ENCODE peak calls at places on chromosomes 3 and 15, in seven cellular contexts. X, J, B, A, N, K and U are unnamed samples.

GRCh38 chr3:155870945-155871745 is 695 bp downstream of the GMPS start:
- DNase-seq in X (peak; percentile 44), J (peak; percentile 78), B (peak; percentile 61), A (peak; percentile 52), N (peak; percentile 78), K (peak; percentile 85), U (peak; percentile 72)

GRCh38 chr3:155079795-155080546 is at the start of gene MME:
- DNase-seq in X (peak; percentile 38), J (peak; percentile 76), B (peak; percentile 15), A (peak; percentile 96), N (peak; percentile 94), K (peak; percentile 79), U (peak; percentile 86)

GRCh38 chr15:49875392-49875791 is 243.6 kb downstream of the ATP8B4 start:
- DNase-seq in X (peak; percentile 37), J (no peak), B (no peak), A (peak; percentile 44), N (no peak), K (no peak), U (no peak)

GRCh38 chr3:197456271-197457091 is 99.3 kb downstream of the BDH1 start:
- DNase-seq in X (no peak), J (no peak), B (peak; percentile 53), A (peak; percentile 92), N (peak; percentile 92), K (peak; percentile 97), U (peak; percentile 92)

GRCh38 chr3:51937014-51937413 is 4.7 kb downstream of the RRP9 start:
- DNase-seq in X (peak; percentile 30), J (no peak), B (no peak), A (no peak), N (no peak), K (peak; percentile 58), U (peak; percentile 20)

GRCh38 chr3:138945646-138946553 is 1.0 kb downstream of the FOXL2 start:
- DNase-seq in X (no peak), J (peak; percentile 79), B (peak; percentile 56), A (peak; percentile 78), N (peak; percentile 86), K (peak; percentile 69), U (peak; percentile 80)

GRCh38 chr3:113573728-113574127 is 41.4 kb downstream of the SIDT1 start:
- DNase-seq in X (peak; percentile 61), J (no peak), B (no peak), A (no peak), N (no peak), K (no peak), U (no peak)

GRCh38 chr3:129052675-129053074 is 7.9 kb upstream of the GP9 start:
- DNase-seq in X (no peak), J (peak; percentile 47), B (no peak), A (no peak), N (peak; percentile 35), K (no peak), U (no peak)

GRCh38 chr3:25540187-25540765 is 112.2 kb downstream of the RARB start:
- DNase-seq in X (no peak), J (peak; percentile 18), B (no peak), A (peak; percentile 95), N (no peak), K (no peak), U (no peak)

GRCh38 chr3:72380193-72380592 is 468.1 kb downstream of the SHQ1 start:
- DNase-seq in X (peak; percentile 37), J (no peak), B (no peak), A (no peak), N (no peak), K (no peak), U (peak; percentile 82)

GRCh38 chr3:128800241-128801187 is 74.5 kb downstream of the RAB7A start:
- DNase-seq in X (no peak), J (no peak), B (no peak), A (no peak), N (no peak), K (no peak), U (no peak)

GRCh38 chr15:51223771-51224229 is 114.6 kb downstream of the CYP19A1 start:
- DNase-seq in X (peak; percentile 78), J (no peak), B (peak; percentile 14), A (peak; percentile 39), N (no peak), K (no peak), U (peak; percentile 96)

GRCh38 chr3:148800414-148800813 is 27.2 kb upstream of the CPB1 start:
- DNase-seq in X (no peak), J (no peak), B (no peak), A (no peak), N (no peak), K (no peak), U (no peak)

GRCh38 chr3:65534825-65535224 is 503.9 kb downstream of the MAGI1 start:
- DNase-seq in X (no peak), J (no peak), B (no peak), A (no peak), N (no peak), K (no peak), U (no peak)

GRCh38 chr3:179046497-179047353 is 24.9 kb downstream of the ZMAT3 start:
- DNase-seq in X (no peak), J (no peak), B (no peak), A (no peak), N (no peak), K (no peak), U (peak; percentile 24)

DNA sequence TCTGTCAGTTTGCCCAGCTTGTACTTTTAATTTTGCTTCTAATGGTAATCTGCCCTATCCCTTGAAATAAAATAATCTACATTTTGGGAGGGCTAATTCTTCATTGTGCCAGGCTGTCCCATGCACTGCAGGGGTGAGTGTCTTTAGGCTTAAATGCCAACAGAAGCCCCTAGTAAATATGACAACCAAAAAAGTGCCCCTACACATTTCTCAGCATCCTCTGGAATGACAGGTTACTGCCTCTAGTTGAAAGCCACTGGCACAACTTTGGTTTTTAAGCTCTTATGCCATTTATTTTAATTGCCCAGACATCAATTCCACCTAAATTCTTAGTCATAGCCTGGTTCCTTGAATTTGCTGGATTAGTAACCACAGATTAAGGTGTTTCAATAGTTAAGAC is 3.4 kb downstream of the EPM2AIP1 start:
- DNase-seq in X (no peak), J (no peak), B (no peak), A (no peak), N (no peak), K (no peak), U (no peak)
- H3K9ac ChIP-seq in X (no peak overlapping the region), J (peak overlapping the region; percentile 91), B (peak overlapping the region; percentile 91), A (no peak overlapping the region), N (no peak overlapping the region), K (no peak overlapping the region), U (peak overlapping the region; percentile 96)

GRCh38 chr3:19428729-19429128 is 280.4 kb downstream of the KCNH8 start:
- DNase-seq in X (no peak), J (no peak), B (no peak), A (no peak), N (no peak), K (no peak), U (no peak)
- H3K9ac ChIP-seq in X (no peak overlapping the region), J (no peak overlapping the region), B (no peak overlapping the region), A (no peak overlapping the region), N (no peak overlapping the region), K (no peak overlapping the region), U (no peak overlapping the region)

GRCh38 chr3:123759311-123759710 is 124.8 kb downstream of the MYLK start:
- DNase-seq in X (no peak), J (no peak), B (no peak), A (no peak), N (no peak), K (no peak), U (peak; percentile 37)

GRCh38 chr3:123755085-123755484 is 129.0 kb downstream of the MYLK start:
- DNase-seq in X (no peak), J (no peak), B (no peak), A (peak; percentile 73), N (peak; percentile 79), K (peak; percentile 88), U (no peak)

GRCh38 chr3:123755508-123755907 is 128.6 kb downstream of the MYLK start:
- DNase-seq in X (no peak), J (no peak), B (no peak), A (no peak), N (no peak), K (no peak), U (peak; percentile 43)

GRCh38 chr3:123758081-123758564 is 126.0 kb downstream of the MYLK start:
- DNase-seq in X (peak; percentile 86), J (no peak), B (no peak), A (no peak), N (no peak), K (no peak), U (peak; percentile 88)

GRCh38 chr3:123757281-123757940 is 126.7 kb downstream of the MYLK start:
- DNase-seq in X (no peak), J (no peak), B (no peak), A (peak; percentile 28), N (no peak), K (no peak), U (peak; percentile 36)
- H3K9ac ChIP-seq in X (no peak overlapping the region), J (peak overlapping the region; percentile 24), B (no peak overlapping the region), A (no peak overlapping the region), N (no peak overlapping the region), K (no peak overlapping the region), U (peak overlapping the region; percentile 33)

DNA sequence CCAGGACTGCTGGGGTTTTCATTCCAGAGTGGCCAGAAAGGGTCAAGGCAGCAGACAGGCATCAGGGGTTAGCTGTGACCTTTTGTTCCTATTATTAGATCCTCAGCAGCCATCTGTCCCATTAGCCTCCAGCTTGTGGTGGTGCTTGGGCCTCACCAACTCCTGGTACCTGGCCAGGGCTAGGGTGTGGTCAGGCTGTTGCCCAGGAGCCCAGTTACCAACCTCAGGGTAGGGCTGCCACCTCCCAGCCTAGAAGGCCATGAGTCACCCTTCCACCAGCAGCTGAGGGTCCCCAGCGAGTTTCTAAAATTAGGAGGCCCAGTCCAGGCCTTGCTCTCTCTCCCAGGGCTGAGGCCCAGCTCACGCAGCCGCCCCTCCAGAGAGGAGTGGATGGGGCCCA is 12.2 kb downstream of the TMEM43 start:
- DNase-seq in X (peak; percentile 85), J (no peak), B (no peak), A (no peak), N (no peak), K (peak; percentile 85), U (peak; percentile 34)
- H3K9ac ChIP-seq in X (peak overlapping the region; percentile 54), J (no peak overlapping the region), B (no peak overlapping the region), A (no peak overlapping the region), N (no peak overlapping the region), K (no peak overlapping the region), U (no peak overlapping the region)

DNA sequence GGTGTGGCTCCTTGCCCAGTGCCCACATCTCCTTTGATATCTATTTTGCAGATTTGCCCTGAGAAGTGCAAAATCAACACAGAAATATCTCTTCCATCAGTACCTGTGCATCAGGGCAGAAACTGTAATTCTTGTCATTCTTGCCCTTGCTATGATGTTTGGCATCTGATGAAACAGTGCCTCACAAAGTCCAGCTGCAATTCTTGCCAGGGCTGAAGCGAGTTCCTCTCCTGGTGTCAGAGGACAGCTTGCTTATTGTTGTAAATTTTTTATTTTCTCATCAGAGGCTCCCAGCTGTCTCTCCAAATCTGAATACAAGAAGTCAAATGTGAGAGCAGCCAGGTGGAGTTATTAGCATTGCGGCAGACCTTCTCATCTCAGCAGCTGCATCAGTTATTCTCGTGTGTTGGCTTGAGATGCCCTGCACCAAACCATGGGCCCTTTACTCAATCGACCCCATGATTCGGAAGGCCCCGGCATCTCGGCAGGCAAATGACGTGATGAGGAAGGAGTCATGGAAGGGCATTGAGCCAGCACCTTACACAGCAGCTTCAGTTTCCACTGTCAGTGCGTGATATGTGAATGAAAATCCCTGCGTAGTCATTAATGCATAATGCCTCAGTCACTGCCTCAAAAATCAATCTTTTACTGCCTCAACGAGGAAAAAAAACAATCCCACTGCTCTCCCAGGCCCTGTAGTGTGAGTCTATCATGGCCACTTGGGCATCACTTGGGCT is 93.4 kb downstream of the CCNL1 start:
- DNase-seq in X (peak; percentile 61), J (no peak), B (no peak), A (no peak), N (peak; percentile 34), K (no peak), U (peak; percentile 75)
- H3K9ac ChIP-seq in X (peak overlapping the region; percentile 52), J (no peak overlapping the region), B (no peak overlapping the region), A (no peak overlapping the region), N (no peak overlapping the region), K (no peak overlapping the region), U (no peak overlapping the region)